ENCODE peak calls at places on chromosomes 13 and 19, in ten cellular contexts. One of them, this sample, is unnamed.

GRCh38 chr19:3210347-3211017 is 14.0 kb upstream of the CELF5 start:
- DNase-seq in tibial nerve: no peak
- DNase-seq in heart left ventricle: peak; percentile 80
- DNase-seq in Peyer's patch: peak; percentile 52
- DNase-seq in cardiac muscle cell: peak; percentile 46
- DNase-seq in RWPE2: peak; percentile 45
- DNase-seq in left ventricle myocardium inferior: peak; percentile 46
- DNase-seq in GM12878: no peak
- DNase-seq in A549: peak; percentile 35
- DNase-seq in CD4-positive, alpha-beta T cell: peak; percentile 61
- DNase-seq in this sample: peak; percentile 50

GRCh38 chr19:1269478-1270167 is 491 bp downstream of the CIRBP start:
- DNase-seq in tibial nerve: peak; percentile 72
- DNase-seq in left ventricle myocardium inferior: peak; percentile 84
- DNase-seq in CD4-positive, alpha-beta T cell: peak; percentile 85
- DNase-seq in heart left ventricle: peak; percentile 94
- DNase-seq in GM12878: no peak
- DNase-seq in RWPE2: no peak
- DNase-seq in cardiac muscle cell: peak; percentile 88
- DNase-seq in Peyer's patch: peak; percentile 79
- DNase-seq in A549: peak; percentile 86
- DNase-seq in this sample: peak; percentile 90

GRCh38 chr13:53201454-53202225 is 173.0 kb downstream of the OLFM4 start:
- DNase-seq in GM12878: no peak
- DNase-seq in Peyer's patch: no peak
- DNase-seq in heart left ventricle: peak; percentile 48
- DNase-seq in CD4-positive, alpha-beta T cell: no peak
- DNase-seq in cardiac muscle cell: peak; percentile 53
- DNase-seq in RWPE2: peak; percentile 35
- DNase-seq in left ventricle myocardium inferior: peak; percentile 14
- DNase-seq in A549: no peak
- DNase-seq in tibial nerve: no peak
- DNase-seq in this sample: peak; percentile 21

GRCh38 chr19:39543477-39543857 is 3.5 kb upstream of the EID2 start:
- DNase-seq in A549: no peak
- DNase-seq in left ventricle myocardium inferior: no peak
- DNase-seq in RWPE2: no peak
- DNase-seq in Peyer's patch: no peak
- DNase-seq in GM12878: no peak
- DNase-seq in CD4-positive, alpha-beta T cell: no peak
- DNase-seq in tibial nerve: no peak
- DNase-seq in heart left ventricle: no peak
- DNase-seq in cardiac muscle cell: no peak
- DNase-seq in this sample: no peak

GRCh38 chr19:8615813-8616596 is 5.5 kb upstream of the ADAMTS10 start:
- DNase-seq in heart left ventricle: peak; percentile 82
- DNase-seq in tibial nerve: peak; percentile 36
- DNase-seq in left ventricle myocardium inferior: peak; percentile 51
- DNase-seq in cardiac muscle cell: peak; percentile 60
- DNase-seq in Peyer's patch: no peak
- DNase-seq in CD4-positive, alpha-beta T cell: peak; percentile 52
- DNase-seq in A549: peak; percentile 83
- DNase-seq in GM12878: no peak
- DNase-seq in RWPE2: no peak
- DNase-seq in this sample: peak; percentile 78

GRCh38 chr13:64457976-64458375 is 2772.2 kb downstream of the PCDH9 start:
- DNase-seq in A549: no peak
- DNase-seq in left ventricle myocardium inferior: no peak
- DNase-seq in heart left ventricle: no peak
- DNase-seq in Peyer's patch: no peak
- DNase-seq in CD4-positive, alpha-beta T cell: no peak
- DNase-seq in cardiac muscle cell: no peak
- DNase-seq in tibial nerve: no peak
- DNase-seq in RWPE2: no peak
- DNase-seq in GM12878: no peak
- DNase-seq in this sample: no peak

GRCh38 chr19:40633207-40633606 is 32.0 kb downstream of the LTBP4 start:
- DNase-seq in tibial nerve: no peak
- DNase-seq in Peyer's patch: no peak
- DNase-seq in left ventricle myocardium inferior: no peak
- DNase-seq in RWPE2: no peak
- DNase-seq in cardiac muscle cell: no peak
- DNase-seq in heart left ventricle: no peak
- DNase-seq in CD4-positive, alpha-beta T cell: no peak
- DNase-seq in GM12878: no peak
- DNase-seq in A549: no peak
- DNase-seq in this sample: no peak

GRCh38 chr19:48064509-48064908 is 20.6 kb upstream of the CABP5 start:
- DNase-seq in GM12878: no peak
- DNase-seq in Peyer's patch: no peak
- DNase-seq in tibial nerve: no peak
- DNase-seq in CD4-positive, alpha-beta T cell: no peak
- DNase-seq in cardiac muscle cell: no peak
- DNase-seq in A549: no peak
- DNase-seq in heart left ventricle: no peak
- DNase-seq in left ventricle myocardium inferior: no peak
- DNase-seq in RWPE2: no peak
- DNase-seq in this sample: no peak

GRCh38 chr19:28961772-28962500 is 251.0 kb downstream of the UQCRFS1 start:
- DNase-seq in left ventricle myocardium inferior: no peak
- DNase-seq in CD4-positive, alpha-beta T cell: no peak
- DNase-seq in heart left ventricle: no peak
- DNase-seq in tibial nerve: no peak
- DNase-seq in RWPE2: no peak
- DNase-seq in A549: no peak
- DNase-seq in cardiac muscle cell: no peak
- DNase-seq in GM12878: no peak
- DNase-seq in Peyer's patch: no peak
- DNase-seq in this sample: no peak

GRCh38 chr19:13530720-13531119 is 24.4 kb upstream of the CACNA1A start:
- DNase-seq in RWPE2: no peak
- DNase-seq in CD4-positive, alpha-beta T cell: no peak
- DNase-seq in Peyer's patch: no peak
- DNase-seq in left ventricle myocardium inferior: no peak
- DNase-seq in heart left ventricle: no peak
- DNase-seq in GM12878: no peak
- DNase-seq in A549: no peak
- DNase-seq in tibial nerve: no peak
- DNase-seq in cardiac muscle cell: no peak
- DNase-seq in this sample: no peak

GRCh38 chr19:13521066-13521465 is 14.8 kb upstream of the CACNA1A start:
- DNase-seq in A549: no peak
- DNase-seq in GM12878: no peak
- DNase-seq in tibial nerve: no peak
- DNase-seq in CD4-positive, alpha-beta T cell: no peak
- DNase-seq in cardiac muscle cell: no peak
- DNase-seq in left ventricle myocardium inferior: no peak
- DNase-seq in Peyer's patch: no peak
- DNase-seq in RWPE2: no peak
- DNase-seq in heart left ventricle: no peak
- DNase-seq in this sample: no peak

GRCh38 chr19:13526552-13526951 is 20.3 kb upstream of the CACNA1A start:
- DNase-seq in cardiac muscle cell: peak; percentile 28
- DNase-seq in A549: peak; percentile 4
- DNase-seq in CD4-positive, alpha-beta T cell: no peak
- DNase-seq in GM12878: no peak
- DNase-seq in left ventricle myocardium inferior: no peak
- DNase-seq in Peyer's patch: no peak
- DNase-seq in heart left ventricle: no peak
- DNase-seq in tibial nerve: no peak
- DNase-seq in RWPE2: no peak
- DNase-seq in this sample: no peak
- TF ChIP-seq CTCF in cardiac muscle cell: peak; percentile 43
- TF ChIP-seq CTCF in A549: no peak
- TF ChIP-seq CTCF in CD4-positive, alpha-beta T cell: peak; percentile 18
- TF ChIP-seq CTCF in GM12878: peak; percentile 30
- TF ChIP-seq CTCF in left ventricle myocardium inferior: no peak
- TF ChIP-seq CTCF in Peyer's patch: no peak
- TF ChIP-seq CTCF in heart left ventricle: no peak
- TF ChIP-seq CTCF in tibial nerve: no peak
- TF ChIP-seq CTCF in RWPE2: peak; percentile 13
- TF ChIP-seq CTCF in this sample: no peak

GRCh38 chr13:19664481-19665230 is 31.2 kb downstream of the MPHOSPH8 start:
- DNase-seq in tibial nerve: no peak
- DNase-seq in cardiac muscle cell: no peak
- DNase-seq in Peyer's patch: no peak
- DNase-seq in GM12878: no peak
- DNase-seq in left ventricle myocardium inferior: no peak
- DNase-seq in CD4-positive, alpha-beta T cell: no peak
- DNase-seq in A549: no peak
- DNase-seq in RWPE2: no peak
- DNase-seq in heart left ventricle: no peak
- DNase-seq in this sample: no peak
- H3K27ac ChIP-seq in tibial nerve: no peak overlapping the region
- H3K27ac ChIP-seq in cardiac muscle cell: peak overlapping the region; percentile 51
- H3K27ac ChIP-seq in Peyer's patch: no peak overlapping the region
- H3K27ac ChIP-seq in GM12878: no peak overlapping the region
- H3K27ac ChIP-seq in left ventricle myocardium inferior: peak overlapping the region; percentile 33
- H3K27ac ChIP-seq in CD4-positive, alpha-beta T cell: no peak overlapping the region
- H3K27ac ChIP-seq in A549: no peak overlapping the region
- H3K27ac ChIP-seq in RWPE2: no peak overlapping the region
- H3K27ac ChIP-seq in heart left ventricle: no peak overlapping the region
- H3K27ac ChIP-seq in this sample: no peak overlapping the region

GRCh38 chr13:28110414-28110813 is 10.0 kb upstream of the FLT3 start:
- DNase-seq in RWPE2: no peak
- DNase-seq in GM12878: no peak
- DNase-seq in CD4-positive, alpha-beta T cell: no peak
- DNase-seq in left ventricle myocardium inferior: no peak
- DNase-seq in tibial nerve: no peak
- DNase-seq in heart left ventricle: no peak
- DNase-seq in Peyer's patch: no peak
- DNase-seq in cardiac muscle cell: no peak
- DNase-seq in A549: peak; percentile 3
- DNase-seq in this sample: no peak
- TF ChIP-seq CTCF in RWPE2: no peak
- TF ChIP-seq CTCF in GM12878: no peak
- TF ChIP-seq CTCF in CD4-positive, alpha-beta T cell: no peak
- TF ChIP-seq CTCF in left ventricle myocardium inferior: no peak
- TF ChIP-seq CTCF in tibial nerve: no peak
- TF ChIP-seq CTCF in heart left ventricle: no peak
- TF ChIP-seq CTCF in Peyer's patch: no peak
- TF ChIP-seq CTCF in cardiac muscle cell: no peak
- TF ChIP-seq CTCF in A549: no peak
- TF ChIP-seq CTCF in this sample: no peak

GRCh38 chr13:31965361-31966066 is 66.1 kb upstream of the FRY start:
- DNase-seq in CD4-positive, alpha-beta T cell: no peak
- DNase-seq in cardiac muscle cell: no peak
- DNase-seq in RWPE2: no peak
- DNase-seq in heart left ventricle: no peak
- DNase-seq in left ventricle myocardium inferior: no peak
- DNase-seq in Peyer's patch: no peak
- DNase-seq in GM12878: peak; percentile 84
- DNase-seq in A549: no peak
- DNase-seq in tibial nerve: no peak
- DNase-seq in this sample: no peak
- H3K27ac ChIP-seq in CD4-positive, alpha-beta T cell: no peak overlapping the region
- H3K27ac ChIP-seq in cardiac muscle cell: no peak overlapping the region
- H3K27ac ChIP-seq in RWPE2: no peak overlapping the region
- H3K27ac ChIP-seq in heart left ventricle: peak overlapping the region; percentile 5
- H3K27ac ChIP-seq in left ventricle myocardium inferior: peak overlapping the region; percentile 46
- H3K27ac ChIP-seq in Peyer's patch: no peak overlapping the region
- H3K27ac ChIP-seq in GM12878: peak overlapping the region; percentile 41
- H3K27ac ChIP-seq in A549: no peak overlapping the region
- H3K27ac ChIP-seq in tibial nerve: no peak overlapping the region
- H3K27ac ChIP-seq in this sample: no peak overlapping the region